ENCODE peak calls at places on chromosome 6, in four cellular contexts. R is activated B cell treated with CpG ODN at 0.5 μM for 24 hours, X is NCI-H1105 treated with DMSO at 0.1 percent for 48 hours, K is NAMALWA. G is an unnamed sample.

GRCh38 chr6:142773324-142773723 is 171.7 kb downstream of the HIVEP2 start:
- DNase-seq in R (no peak), X (no peak), K (no peak), G (no peak)

GRCh38 chr6:159836294-159837140 is 36.4 kb downstream of the PNLDC1 start:
- DNase-seq in R (no peak), X (no peak), K (no peak), G (no peak)

GRCh38 chr6:96761794-96762193 is 75.5 kb downstream of the GPR63 start:
- DNase-seq in R (no peak), X (no peak), K (no peak), G (no peak)

GRCh38 chr6:167962717-167963116 is 34.8 kb upstream of the KIF25 start:
- DNase-seq in R (no peak), X (peak; percentile 71), K (no peak), G (no peak)

GRCh38 chr6:128731249-128732165 is 151.4 kb upstream of the LAMA2 start:
- DNase-seq in R (no peak), X (peak; percentile 59), K (peak; percentile 26), G (peak; percentile 11)

GRCh38 chr6:159894991-159895390 is 4.2 kb downstream of the MAS1 start:
- DNase-seq in R (no peak), X (no peak), K (no peak), G (no peak)

GRCh38 chr6:9370480-9370879 is 935.1 kb upstream of the SLC35B3 start:
- DNase-seq in R (no peak), X (no peak), K (no peak), G (no peak)

GRCh38 chr6:160730911-160731310 is 28.9 kb downstream of the PLG start:
- DNase-seq in R (no peak), X (no peak), K (peak; percentile 55), G (no peak)

GRCh38 chr6:106556368-106556960 is 72.8 kb downstream of the RTN4IP1 start:
- DNase-seq in R (no peak), X (peak; percentile 17), K (peak; percentile 54), G (no peak)

GRCh38 chr6:125169058-125169457 is 15.5 kb downstream of the TPD52L1 start:
- DNase-seq in R (no peak), X (no peak), K (no peak), G (no peak)

GRCh38 chr6:162100091-162100490 is 627.5 kb downstream of the PRKN start:
- DNase-seq in R (no peak), X (no peak), K (no peak), G (no peak)